ENCODE peak calls at places on chromosomes 11 and 22, in six cellular contexts. T is HFFc6, I is astrocyte of the spinal cord, J is Right ventricle myocardium superior, B is heart right ventricle, R is AG04450. C is an unnamed sample.

GRCh38 chr11:18235394-18235926 is 1.1 kb downstream of the SAA4 start:
- DNase-seq in R (no peak), T (no peak), J (no peak), I (no peak), B (no peak), C (no peak)

GRCh38 chr11:65781962-65782815 is 1.4 kb upstream of the AP5B1 start:
- DNase-seq in J (no peak), I (no peak), B (no peak), R (no peak), T (no peak), C (no peak)

GRCh38 chr22:21860640-21861039 is 6.8 kb downstream of the MAPK1 start:
- DNase-seq in I (no peak), R (no peak), B (no peak), T (no peak), J (no peak), C (no peak)

GRCh38 chr11:40030867-40031266 is 1428.6 kb downstream of the LRRC4C start:
- DNase-seq in J (no peak), I (no peak), R (no peak), B (no peak), T (no peak), C (no peak)

GRCh38 chr11:12556155-12556554 is 118.1 kb upstream of the TEAD1 start:
- DNase-seq in B (no peak), R (no peak), T (peak), J (no peak), I (peak), C (no peak)

GRCh38 chr11:80521592-80521991 is 1080.8 kb upstream of the TENM4 start:
- DNase-seq in R (no peak), T (no peak), J (no peak), I (no peak), B (no peak), C (peak)

GRCh38 chr11:63445720-63446119 is 45.2 kb downstream of the PLAAT5 start:
- DNase-seq in J (no peak), B (no peak), T (peak), R (no peak), I (peak), C (no peak)

GRCh38 chr22:47633111-47633510 is 870.7 kb downstream of the TBC1D22A start:
- DNase-seq in I (no peak), R (no peak), B (no peak), T (no peak), J (no peak), C (no peak)

GRCh38 chr22:20386972-20387371 is 7.0 kb upstream of the ZNF74 start:
- DNase-seq in B (no peak), I (no peak), R (no peak), J (no peak), T (no peak), C (no peak)

GRCh38 chr11:85970593-85970992 is 98.3 kb downstream of the PICALM start:
- DNase-seq in I (no peak), R (no peak), J (no peak), B (no peak), T (no peak), C (no peak)

GRCh38 chr11:100640646-100641045 is 46.4 kb upstream of the ARHGAP42 start:
- DNase-seq in I (no peak), T (no peak), B (no peak), J (no peak), R (no peak), C (no peak)

GRCh38 chr11:12602421-12602820 is 71.8 kb upstream of the TEAD1 start:
- DNase-seq in B (no peak), J (no peak), I (peak), T (no peak), R (no peak), C (no peak)

GRCh38 chr11:79040348-79040747 is 400.5 kb downstream of the TENM4 start:
- DNase-seq in J (no peak), T (no peak), B (no peak), I (peak), R (no peak), C (no peak)

GRCh38 chr11:118401880-118402590 is 629 bp downstream of the ATP5MG start:
- DNase-seq in R (peak), B (no peak), J (no peak), I (peak), T (peak), C (no peak)

GRCh38 chr22:36220457-36220921 is 18.8 kb downstream of the APOL2 start:
- DNase-seq in T (no peak), J (peak), I (peak), B (peak), R (no peak), C (peak)

GRCh38 chr11:61195710-61196109 is 7.6 kb upstream of the PGA3 start:
- DNase-seq in R (no peak), B (no peak), T (no peak), J (no peak), I (no peak), C (no peak)